ENCODE peak calls at places on chromosomes 16 and 17, in four cellular contexts. E is GM23338, U is adrenal gland, V is substantia nigra. G is an unnamed sample.

GRCh38 chr17:67157732-67158639 is 87.0 kb downstream of the HELZ start:
- DNase-seq in E (peak; percentile 43), U (no peak), V (no peak), G (no peak)

GRCh38 chr16:70258065-70258464 is 6.3 kb upstream of the EXOSC6 start:
- DNase-seq in E (no peak), U (peak; percentile 45), V (no peak), G (no peak)

GRCh38 chr17:81434079-81434478 is 38.8 kb downstream of the BAHCC1 start:
- DNase-seq in E (no peak), U (no peak), V (no peak), G (peak; percentile 46)

GRCh38 chr17:15154618-15155017 is 110.5 kb downstream of the PMP22 start:
- DNase-seq in E (no peak), U (no peak), V (no peak), G (no peak)

GRCh38 chr17:48610282-48611211 is at the start of gene HOXB7:
- DNase-seq in E (peak; percentile 60), U (peak; percentile 84), V (no peak), G (peak; percentile 52)

GRCh38 chr16:89393731-89394406 is 96.5 kb downstream of the ANKRD11 start:
- DNase-seq in E (no peak), U (peak; percentile 53), V (no peak), G (peak; percentile 76)

GRCh38 chr17:18124346-18125126 is 16.0 kb downstream of the MYO15A start:
- DNase-seq in E (no peak), U (no peak), V (no peak), G (no peak)

GRCh38 chr16:87056083-87056482 is 261.1 kb downstream of the C16orf95 start:
- DNase-seq in E (no peak), U (no peak), V (no peak), G (no peak)

GRCh38 chr17:81932333-81932983 is 4.6 kb downstream of the PYCR1 start:
- DNase-seq in E (no peak), U (no peak), V (no peak), G (no peak)

GRCh38 chr16:2180461-2180860 is 15.9 kb downstream of the CASKIN1 start:
- DNase-seq in E (no peak), U (no peak), V (no peak), G (no peak)

GRCh38 chr16:81552743-81553079 is 108.1 kb downstream of the CMIP start:
- DNase-seq in E (no peak), U (no peak), V (no peak), G (no peak)

GRCh38 chr17:3036800-3037199 is 26.6 kb downstream of the OR1D5 start:
- DNase-seq in E (no peak), U (peak; percentile 24), V (no peak), G (no peak)

GRCh38 chr17:76685846-76686245 is 24.9 kb downstream of the MXRA7 start:
- DNase-seq in E (no peak), U (no peak), V (no peak), G (no peak)

GRCh38 chr17:30716461-30717289 is 107.8 kb downstream of the CRLF3 start:
- DNase-seq in E (peak; percentile 63), U (peak; percentile 40), V (no peak), G (peak; percentile 11)

GRCh38 chr17:49996121-49996494 is 1.1 kb upstream of the DLX3 start:
- DNase-seq in E (no peak), U (no peak), V (no peak), G (no peak)

GRCh38 chr17:60135160-60135950 is 14.4 kb upstream of the CA4 start:
- DNase-seq in E (peak; percentile 97), U (peak; percentile 93), V (peak; percentile 36), G (peak; percentile 89)

GRCh38 chr17:48294193-48294909 is 135.7 kb downstream of the SKAP1 start:
- DNase-seq in E (no peak), U (no peak), V (no peak), G (no peak)

GRCh38 chr16:3112058-3112880 is at the start of gene ZNF205:
- DNase-seq in E (peak; percentile 93), U (peak; percentile 86), V (peak; percentile 38), G (peak; percentile 80)

GRCh38 chr16:85321856-85322271 is 209.6 kb upstream of the CIBAR2 start:
- DNase-seq in E (no peak), U (peak; percentile 98), V (peak; percentile 56), G (peak; percentile 96)

GRCh38 chr17:38892083-38892482 is 22.2 kb downstream of the LASP1 start:
- DNase-seq in E (no peak), U (no peak), V (no peak), G (no peak)

GRCh38 chr16:54363760-54364159 is 77.2 kb upstream of the IRX3 start:
- DNase-seq in E (no peak), U (no peak), V (no peak), G (no peak)

GRCh38 chr17:16033729-16034349 is 34.2 kb downstream of the TTC19 start:
- DNase-seq in E (no peak), U (no peak), V (no peak), G (no peak)

GRCh38 chr16:67884684-67885083 is at the start of gene NRN1L:
- DNase-seq in E (peak; percentile 95), U (peak; percentile 96), V (peak; percentile 39), G (peak; percentile 90)

GRCh38 chr17:28211811-28212210 is 107.2 kb upstream of the TMEM97 start:
- DNase-seq in E (no peak), U (no peak), V (no peak), G (no peak)

GRCh38 chr17:49249292-49249794 is 18.8 kb upstream of the PHOSPHO1 start:
- DNase-seq in E (no peak), U (no peak), V (no peak), G (peak; percentile 60)

GRCh38 chr17:48506246-48506645 is 24.6 kb downstream of the HOXB1 start:
- DNase-seq in E (no peak), U (no peak), V (no peak), G (no peak)

GRCh38 chr16:56691885-56692284 is 9.6 kb downstream of the MT1X start:
- DNase-seq in E (peak; percentile 67), U (peak; percentile 61), V (no peak), G (no peak)

GRCh38 chr16:53817117-53817516 is 113.2 kb downstream of the FTO start:
- DNase-seq in E (no peak), U (peak; percentile 71), V (no peak), G (no peak)

GRCh38 chr16:85928411-85928820 is 29.5 kb downstream of the IRF8 start:
- DNase-seq in E (no peak), U (peak; percentile 71), V (no peak), G (no peak)

GRCh38 chr17:81223758-81224122 is 975 bp upstream of the CEP131 start:
- DNase-seq in E (peak; percentile 60), U (no peak), V (no peak), G (no peak)

GRCh38 chr16:66695935-66696668 is 441 bp downstream of the CMTM4 start:
- DNase-seq in E (peak; percentile 68), U (peak; percentile 56), V (no peak), G (no peak)

GRCh38 chr16:89945654-89946053 is 2.9 kb upstream of the DEF8 start:
- DNase-seq in E (peak; percentile 48), U (no peak), V (no peak), G (no peak)

GRCh38 chr17:29705352-29705751 is 82.6 kb upstream of the CORO6 start:
- DNase-seq in E (no peak), U (no peak), V (no peak), G (no peak)
- H3K27ac ChIP-seq in E (no peak overlapping the region), U (no peak overlapping the region), V (peak overlapping the region; percentile 63), G (peak overlapping the region; percentile 74)

GRCh38 chr17:74770498-74771318 is 5.4 kb downstream of the NAT9 start:
- DNase-seq in E (peak; percentile 85), U (peak; percentile 89), V (no peak), G (peak; percentile 64)

GRCh38 chr17:74773414-74773813 is 2.7 kb downstream of the NAT9 start:
- DNase-seq in E (no peak), U (no peak), V (no peak), G (no peak)

GRCh38 chr17:74773871-74774286 is 2.3 kb downstream of the NAT9 start:
- DNase-seq in E (no peak), U (no peak), V (no peak), G (no peak)

GRCh38 chr17:74771319-74771914 is 4.7 kb downstream of the NAT9 start:
- DNase-seq in E (no peak), U (no peak), V (no peak), G (no peak)

DNA sequence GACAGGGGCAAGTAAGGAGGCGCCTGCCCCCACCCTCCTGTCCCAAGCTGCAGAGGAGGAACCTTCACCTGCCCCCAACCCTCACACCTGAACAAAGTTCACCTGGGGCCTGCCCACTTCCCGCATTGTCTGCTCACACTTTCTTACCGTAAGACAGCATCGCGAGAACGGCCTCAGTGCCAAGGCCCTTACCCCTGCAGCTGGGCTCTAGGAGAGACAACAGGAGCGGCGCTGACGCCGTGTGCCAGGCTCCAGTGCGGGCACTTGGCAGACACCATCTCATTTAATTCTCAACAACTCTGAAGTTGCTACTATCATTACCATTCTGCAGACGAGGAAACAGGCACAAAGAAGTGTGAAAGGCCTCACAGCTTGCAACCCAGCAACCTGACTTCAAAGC is 4.1 kb downstream of the NAT9 start:
- DNase-seq in E (no peak), U (no peak), V (no peak), G (no peak)
- H3K27ac ChIP-seq in E (no peak overlapping the region), U (no peak overlapping the region), V (no peak overlapping the region), G (no peak overlapping the region)

GRCh38 chr17:58377661-58378060 is 25.7 kb upstream of the SUPT4H1 start:
- DNase-seq in E (no peak), U (no peak), V (no peak), G (no peak)
- H3K27ac ChIP-seq in E (no peak overlapping the region), U (no peak overlapping the region), V (no peak overlapping the region), G (no peak overlapping the region)

DNA sequence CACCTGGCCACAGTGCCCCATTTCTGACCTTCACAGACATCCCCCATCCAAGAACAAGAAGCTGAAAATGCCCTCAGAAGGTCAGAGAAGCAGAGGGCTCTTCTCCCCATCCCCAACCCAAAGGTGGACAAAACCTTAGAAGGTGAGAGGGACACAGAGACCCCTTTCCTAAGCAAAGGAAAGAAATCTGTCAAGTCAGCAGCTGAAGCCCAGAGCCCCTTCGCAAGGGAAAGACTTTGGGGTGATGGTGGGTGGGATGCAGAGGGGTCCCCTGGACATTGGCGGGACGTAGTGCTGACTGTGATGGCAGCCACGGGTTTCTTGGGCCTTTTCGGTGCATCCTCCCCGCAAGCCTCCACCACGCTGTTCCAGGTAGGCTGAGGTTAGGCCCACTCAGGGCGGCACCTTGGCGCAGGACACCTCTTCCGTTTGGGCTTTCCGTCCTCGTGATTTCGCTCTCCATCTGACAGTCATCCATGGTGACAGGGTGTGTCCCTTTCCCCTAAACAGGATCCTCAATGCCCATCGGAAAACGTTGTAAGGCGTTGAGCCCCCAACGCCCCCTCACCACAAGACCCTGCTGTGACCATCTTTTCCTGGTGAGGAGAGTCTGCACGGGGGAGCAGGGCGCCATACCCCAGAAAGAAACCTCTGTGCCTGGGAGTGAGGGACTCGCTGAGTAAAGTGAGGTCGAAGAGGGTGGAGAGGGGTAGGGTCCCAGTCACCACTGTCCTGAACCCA is 10.7 kb upstream of the GSDMA start:
- DNase-seq in E (no peak), U (peak; percentile 66), V (no peak), G (no peak)
- H3K27ac ChIP-seq in E (peak overlapping the region; percentile 79), U (no peak overlapping the region), V (peak overlapping the region; percentile 70), G (peak overlapping the region; percentile 71)

GRCh38 chr16:23511731-23512130 is 1.4 kb upstream of the GGA2 start:
- DNase-seq in E (no peak), U (no peak), V (no peak), G (no peak)

GRCh38 chr16:23510154-23510914 is at the start of gene GGA2:
- DNase-seq in E (peak; percentile 77), U (peak; percentile 92), V (peak; percentile 26), G (peak; percentile 86)

GRCh38 chr16:23508589-23509440 is 1.5 kb downstream of the GGA2 start:
- DNase-seq in E (peak; percentile 69), U (no peak), V (no peak), G (no peak)

GRCh38 chr16:23509441-23509754 is 896 bp downstream of the GGA2 start:
- DNase-seq in E (no peak), U (no peak), V (no peak), G (no peak)

GRCh38 chr16:23509763-23510153 is 536 bp downstream of the GGA2 start:
- DNase-seq in E (peak; percentile 50), U (no peak), V (no peak), G (no peak)
- H3K27ac ChIP-seq in E (no peak overlapping the region), U (no peak overlapping the region), V (no peak overlapping the region), G (peak overlapping the region; percentile 92)

G was measured in left ventricle myocardium inferior.